ENCODE peak calls at places on chromosome 12, in five cellular contexts. U is endodermal cell; J is cardiac fibroblast; A is CD8-positive, alpha-beta T cell; L is PC-3. D is an unnamed sample.

GRCh38 chr12:11092128-11092527 is at the start of gene TAS2R43:
- DNase-seq in J (no peak), L (no peak), U (no peak), A (no peak), D (no peak)

GRCh38 chr12:72234871-72235270 is 37.3 kb upstream of the TRHDE start:
- DNase-seq in J (peak; percentile 37), A (no peak), L (no peak), U (no peak), D (no peak)

GRCh38 chr12:31783996-31784645 is 55.3 kb upstream of the AMN1 start:
- DNase-seq in U (no peak), A (no peak), L (no peak), J (peak; percentile 3), D (no peak)

GRCh38 chr12:6135071-6135470 is 10.6 kb upstream of the VWF start:
- DNase-seq in L (peak; percentile 19), A (no peak), U (no peak), J (peak; percentile 39), D (no peak)

GRCh38 chr12:2057041-2057792 is 4.4 kb downstream of the CACNA1C start:
- DNase-seq in A (peak; percentile 17), L (peak; percentile 50), U (peak; percentile 99), J (peak; percentile 62), D (peak; percentile 2)

GRCh38 chr12:128316078-128316477 is 49.1 kb downstream of the TMEM132C start:
- DNase-seq in J (no peak), U (peak; percentile 35), A (no peak), L (no peak), D (no peak)

GRCh38 chr12:47458273-47458672 is 247.6 kb downstream of the RPAP3 start:
- DNase-seq in A (no peak), L (peak; percentile 48), U (no peak), J (peak; percentile 2), D (peak; percentile 16)

GRCh38 chr12:122870867-122871664 is 24.9 kb downstream of the VPS37B start:
- DNase-seq in J (peak; percentile 52), L (no peak), A (no peak), U (peak; percentile 53), D (no peak)

GRCh38 chr12:122080149-122081107 is 1.9 kb downstream of the MLXIP start:
- DNase-seq in U (peak; percentile 79), A (no peak), L (peak; percentile 92), J (peak; percentile 93), D (peak; percentile 49)

GRCh38 chr12:6437586-6437985 is 7.2 kb upstream of the CD27 start:
- DNase-seq in U (peak; percentile 19), J (no peak), A (no peak), L (no peak), D (no peak)

GRCh38 chr12:125841332-125841731 is 776.1 kb downstream of the AACS start:
- DNase-seq in J (no peak), U (no peak), L (no peak), A (no peak), D (no peak)

GRCh38 chr12:29725587-29726320 is 58.0 kb downstream of the TMTC1 start:
- DNase-seq in J (peak; percentile 99), A (no peak), L (no peak), U (no peak), D (peak; percentile 86)

GRCh38 chr12:91413591-91413990 is 231.0 kb upstream of the DCN start:
- DNase-seq in J (peak; percentile 39), L (peak; percentile 95), A (no peak), U (no peak), D (peak; percentile 71)

GRCh38 chr12:21546721-21547120 is 20.6 kb downstream of the SPX start:
- DNase-seq in U (no peak), J (peak; percentile 35), L (no peak), A (no peak), D (no peak)

GRCh38 chr12:79776111-79776510 is 85.3 kb upstream of the PAWR start:
- DNase-seq in U (no peak), J (peak; percentile 72), L (peak; percentile 39), A (no peak), D (peak; percentile 62)

GRCh38 chr12:30152705-30153104 is 369.0 kb upstream of the TMTC1 start:
- DNase-seq in U (no peak), A (no peak), J (no peak), L (no peak), D (no peak)

GRCh38 chr12:69905801-69906200 is 80.8 kb downstream of the MYRFL start:
- DNase-seq in J (no peak), U (no peak), A (no peak), L (no peak), D (no peak)

GRCh38 chr12:121801601-121802484 is 2.0 kb upstream of the SETD1B start:
- DNase-seq in A (no peak), J (peak; percentile 66), U (no peak), L (peak; percentile 27), D (no peak)

GRCh38 chr12:71447691-71448660 is 8.4 kb downstream of the LGR5 start:
- DNase-seq in U (no peak), J (no peak), A (no peak), L (no peak), D (no peak)

GRCh38 chr12:6944381-6945186 is 762 bp downstream of the C12orf57 start:
- DNase-seq in U (peak; percentile 98), J (peak; percentile 94), L (peak; percentile 89), A (peak; percentile 78), D (no peak)

GRCh38 chr12:48331389-48331788 is 19.3 kb downstream of the ZNF641 start:
- DNase-seq in U (no peak), A (no peak), L (no peak), J (no peak), D (no peak)

GRCh38 chr12:111428728-111429175 is 23.0 kb downstream of the SH2B3 start:
- DNase-seq in J (no peak), L (no peak), A (no peak), U (no peak), D (no peak)

GRCh38 chr12:75115748-75116147 is 93.9 kb downstream of the KCNC2 start:
- DNase-seq in L (no peak), A (no peak), J (no peak), U (no peak), D (no peak)

GRCh38 chr12:104274811-104275210 is 28.7 kb upstream of the EID3 start:
- DNase-seq in J (no peak), L (no peak), U (no peak), A (no peak), D (no peak)

GRCh38 chr12:123388948-123389559 is 5.1 kb downstream of the KMT5A start:
- DNase-seq in J (no peak), A (no peak), L (no peak), U (no peak), D (no peak)

GRCh38 chr12:32322354-32322753 is 77.0 kb upstream of the FGD4 start:
- DNase-seq in J (no peak), U (peak; percentile 73), A (no peak), L (no peak), D (no peak)

GRCh38 chr12:27592548-27592947 is 68.5 kb downstream of the PPFIBP1 start:
- DNase-seq in U (no peak), J (peak; percentile 88), L (peak; percentile 93), A (no peak), D (no peak)

GRCh38 chr12:57697076-57697475 is 3.1 kb downstream of the OS9 start:
- DNase-seq in A (no peak), L (no peak), J (no peak), U (no peak), D (no peak)

GRCh38 chr12:88633312-88633711 is 53.0 kb upstream of the KITLG start:
- DNase-seq in J (peak; percentile 39), A (no peak), U (no peak), L (peak; percentile 50), D (no peak)
- TF ChIP-seq CTCF in J (peak; percentile 38), A (no peak), U (peak; percentile 73), L (peak; percentile 74), D (peak; percentile 31)

DNA sequence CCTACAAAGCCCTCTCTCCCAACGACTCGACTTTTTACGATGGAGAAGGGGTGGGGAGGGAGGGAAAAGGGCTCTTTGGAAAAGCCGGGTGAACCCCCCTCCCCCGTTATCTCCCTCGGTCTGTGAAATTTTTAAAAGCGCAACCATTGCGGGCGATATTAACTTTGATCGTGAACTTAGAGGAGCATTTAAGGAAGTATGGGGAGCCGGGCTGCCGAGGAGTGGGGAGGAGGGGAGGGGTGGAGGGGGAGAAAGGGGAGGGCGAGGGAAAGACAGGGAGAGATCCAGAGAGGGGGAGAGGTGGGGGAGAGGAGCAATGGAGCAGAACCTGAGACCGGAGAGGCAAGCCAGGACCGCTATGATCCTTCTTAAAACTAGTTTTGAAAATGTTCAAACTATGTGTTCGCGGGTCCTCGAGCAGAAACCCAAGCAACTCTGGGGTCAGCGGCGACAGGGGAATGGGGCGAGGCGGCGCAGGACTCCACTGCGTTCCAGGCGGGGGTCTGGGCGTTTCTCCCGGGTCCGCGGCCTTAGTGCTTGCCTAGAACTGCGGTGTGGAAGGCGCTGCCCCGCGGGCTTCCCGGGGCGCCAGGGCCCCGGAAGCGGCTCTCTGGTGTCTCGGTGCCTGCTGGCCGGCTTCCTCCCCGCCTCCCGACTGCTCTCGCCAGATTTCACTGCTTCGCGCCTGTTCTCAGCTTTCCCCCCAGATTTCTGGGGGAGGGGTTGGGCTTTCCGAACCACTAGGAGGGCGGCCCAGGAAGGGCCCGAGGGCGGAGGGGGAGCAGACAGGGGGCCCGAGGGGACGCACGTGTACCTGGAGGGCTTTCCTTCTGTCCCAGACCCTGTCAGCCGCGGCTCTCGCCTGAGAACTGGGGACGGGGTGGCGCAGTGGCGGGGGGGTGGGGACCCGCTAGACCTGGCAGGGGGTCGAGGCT is at the start of gene HOTAIR:
- DNase-seq in L (peak; percentile 53), U (peak; percentile 70), A (no peak), J (no peak), D (no peak)
- H3K4me3 ChIP-seq in L (peak within 1 kb of the TSS; percentile 75), U (no peak within 1 kb of the TSS), A (peak within 1 kb of the TSS; percentile 37), J (no peak within 1 kb of the TSS), D (no peak within 1 kb of the TSS)

DNA sequence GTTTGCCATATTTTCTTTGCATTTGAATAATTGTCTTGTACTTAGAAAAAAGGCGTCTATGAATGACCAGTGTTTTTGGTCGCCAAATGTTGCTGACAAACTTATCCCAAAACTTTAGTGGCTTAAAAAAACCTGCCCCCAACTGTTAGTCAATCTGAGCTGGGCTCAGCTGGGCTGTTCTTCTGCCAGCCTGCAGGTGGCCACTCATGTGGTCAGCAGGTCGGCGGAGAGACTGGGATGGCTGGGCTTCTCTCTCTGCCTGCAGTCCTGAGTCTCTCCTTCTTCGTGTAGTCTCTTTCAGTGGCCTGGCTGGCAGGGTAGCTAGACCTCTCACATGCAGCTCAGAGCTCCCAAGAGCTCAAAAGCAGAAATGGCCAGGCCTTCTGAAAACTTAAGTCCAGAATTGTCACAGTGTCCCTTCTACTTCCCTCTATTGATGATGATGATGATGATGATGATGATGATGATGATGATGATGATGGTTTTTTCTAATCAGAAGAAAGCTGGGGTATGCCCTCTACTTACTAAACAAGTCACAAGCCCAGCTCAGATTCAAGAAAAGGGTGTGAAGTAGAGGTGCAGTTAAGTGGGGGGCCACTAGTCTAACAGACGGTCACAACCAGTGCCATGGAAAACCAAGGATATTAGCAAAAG is 87.9 kb downstream of the PTPN11 start:
- DNase-seq in U (peak; percentile 61), J (no peak), A (no peak), L (no peak), D (no peak)
- TF ChIP-seq CTCF in U (peak; percentile 66), J (no peak), A (no peak), L (no peak), D (no peak)

GRCh38 chr12:130160711-130161231 is 1.5 kb upstream of the FZD10 start:
- DNase-seq in J (no peak), L (no peak), U (peak; percentile 78), A (no peak), D (no peak)

GRCh38 chr12:130162267-130162666 is at the start of gene FZD10:
- DNase-seq in A (no peak), L (no peak), U (peak; percentile 95), J (no peak), D (no peak)

GRCh38 chr12:130162771-130163460 is 652 bp downstream of the FZD10 start:
- DNase-seq in J (no peak), A (no peak), U (peak; percentile 83), L (no peak), D (no peak)

GRCh38 chr12:130160306-130160705 is 2.0 kb upstream of the FZD10 start:
- DNase-seq in L (no peak), U (no peak), J (no peak), A (no peak), D (no peak)

GRCh38 chr12:130161261-130162231 is 718 bp upstream of the FZD10 start:
- DNase-seq in A (no peak), J (no peak), U (peak; percentile 93), L (no peak), D (no peak)
- H3K4me3 ChIP-seq in A (no peak overlapping the region), J (no peak overlapping the region), U (peak overlapping the region; percentile 67), L (no peak overlapping the region), D (no peak overlapping the region)